ENCODE peak calls at places on chromosomes 1 and 21, in eight cellular contexts. A is HFFc6; R is A549; L is hepatocyte; G is cardiac fibroblast; N is tibial artery; W is activated CD8-positive, alpha-beta T cell treated with anti-CD3 and anti-CD28 coated beads for 36 hours; T is heart right ventricle. H is an unnamed sample.

GRCh38 chr21:21632926-21633325 is 634.7 kb downstream of the NCAM2 start:
- DNase-seq in L (no peak), A (no peak), R (no peak), G (no peak), N (no peak), W (no peak), T (no peak), H (no peak)

GRCh38 chr1:79059361-79059760 is 52.8 kb upstream of the ADGRL4 start:
- DNase-seq in A (no peak), W (no peak), N (no peak), L (no peak), G (peak; percentile 32), R (no peak), T (no peak), H (no peak)

GRCh38 chr1:225366016-225366415 is 61.8 kb downstream of the LBR start:
- DNase-seq in N (no peak), W (no peak), L (no peak), A (no peak), G (no peak), T (no peak), R (no peak), H (no peak)

GRCh38 chr1:233993651-233994050 is 89.2 kb downstream of the SLC35F3 start:
- DNase-seq in R (peak; percentile 29), N (no peak), L (no peak), A (no peak), G (no peak), W (peak; percentile 34), T (no peak), H (no peak)

GRCh38 chr21:42574234-42575027 is 60.8 kb downstream of the SLC37A1 start:
- DNase-seq in W (no peak), A (no peak), R (no peak), N (peak; percentile 45), G (peak; percentile 38), T (no peak), L (no peak), H (no peak)

GRCh38 chr1:147741075-147741474 is 19.3 kb downstream of the GJA5 start:
- DNase-seq in A (no peak), L (no peak), W (no peak), N (no peak), T (peak; percentile 29), R (no peak), G (no peak), H (no peak)

GRCh38 chr1:61980561-61980960 is 214.1 kb upstream of the L1TD1 start:
- DNase-seq in T (no peak), A (no peak), R (peak; percentile 2), N (no peak), G (peak; percentile 12), L (no peak), W (peak; percentile 55), H (no peak)

GRCh38 chr1:232339077-232339476 is 290.9 kb downstream of the SIPA1L2 start:
- DNase-seq in G (no peak), L (no peak), A (no peak), R (no peak), T (no peak), W (no peak), N (no peak), H (no peak)

GRCh38 chr1:229221106-229222019 is 49.5 kb upstream of the RAB4A start:
- DNase-seq in G (peak; percentile 59), L (peak; percentile 88), R (peak; percentile 95), T (no peak), W (no peak), N (no peak), A (no peak), H (no peak)

GRCh38 chr1:54118704-54119103 is 34.1 kb downstream of the CDCP2 start:
- DNase-seq in T (no peak), R (peak; percentile 48), W (no peak), A (peak; percentile 89), N (no peak), L (no peak), G (peak; percentile 85), H (no peak)

GRCh38 chr1:227901239-227901905 is 46.4 kb downstream of the WNT9A start:
- DNase-seq in L (no peak), R (no peak), N (peak; percentile 53), T (no peak), G (no peak), W (no peak), A (no peak), H (no peak)

GRCh38 chr1:227903061-227903521 is 44.6 kb downstream of the WNT9A start:
- DNase-seq in W (no peak), G (no peak), T (no peak), A (no peak), L (no peak), R (no peak), N (no peak), H (no peak)

GRCh38 chr1:227902641-227902990 is 45.1 kb downstream of the WNT9A start:
- DNase-seq in R (no peak), L (no peak), G (no peak), W (no peak), T (no peak), A (no peak), N (no peak), H (no peak)

GRCh38 chr1:227900571-227901051 is 47.1 kb downstream of the WNT9A start:
- DNase-seq in L (no peak), W (peak; percentile 0), R (no peak), N (peak; percentile 42), T (no peak), G (no peak), A (no peak), H (no peak)

GRCh38 chr1:227901906-227902640 is 45.7 kb downstream of the WNT9A start:
- DNase-seq in R (peak; percentile 67), N (peak; percentile 55), T (no peak), L (no peak), W (peak; percentile 20), G (peak; percentile 38), A (no peak), H (no peak)
- TF ChIP-seq CTCF in R (no peak), N (no peak), T (no peak), L (no peak), W (no peak), G (no peak), A (peak; percentile 13), H (no peak)

GRCh38 chr1:187262731-187263130 is 434.0 kb downstream of the PLA2G4A start:
- DNase-seq in L (no peak), T (no peak), G (no peak), N (no peak), A (no peak), W (no peak), R (no peak), H (no peak)

GRCh38 chr1:187261637-187262036 is 432.9 kb downstream of the PLA2G4A start:
- DNase-seq in G (no peak), N (no peak), W (no peak), L (no peak), T (no peak), A (no peak), R (no peak), H (no peak)

GRCh38 chr1:187266051-187266450 is 437.3 kb downstream of the PLA2G4A start:
- DNase-seq in G (no peak), A (no peak), W (no peak), R (no peak), N (no peak), T (no peak), L (no peak), H (no peak)

GRCh38 chr1:187267745-187268277 is 439.1 kb downstream of the PLA2G4A start:
- DNase-seq in L (no peak), N (no peak), W (no peak), G (no peak), A (no peak), T (no peak), R (no peak), H (no peak)

DNA sequence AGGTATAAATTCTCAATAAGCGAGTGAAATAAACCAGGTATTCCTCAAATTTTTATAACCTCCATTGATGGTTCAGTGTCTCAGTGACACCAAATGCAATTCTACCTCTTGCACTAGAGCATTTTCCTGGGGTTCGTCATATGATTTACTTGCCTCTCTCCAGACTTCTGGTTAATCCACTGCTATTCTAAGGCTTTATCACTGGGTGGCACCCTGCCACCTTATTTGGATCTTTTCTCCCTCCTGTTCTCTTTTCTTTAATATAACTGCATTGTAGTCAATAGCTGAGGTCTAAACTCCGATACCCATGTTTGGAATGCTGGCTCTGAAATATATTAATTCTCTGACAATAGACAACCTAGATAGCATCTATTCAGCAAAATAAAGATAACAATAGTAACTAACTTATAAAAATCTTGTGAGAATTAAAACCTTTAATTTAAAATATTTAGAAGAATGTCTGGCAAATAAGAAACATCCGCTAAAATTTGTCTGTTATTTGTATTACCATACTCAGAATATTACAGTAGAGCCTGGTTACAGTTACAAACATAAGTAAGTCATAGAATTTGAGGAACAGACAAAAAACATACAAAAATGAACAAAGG is 436.4 kb downstream of the PLA2G4A start:
- DNase-seq in L (peak; percentile 77), A (peak; percentile 15), T (no peak), N (no peak), G (peak; percentile 43), R (peak; percentile 61), W (no peak), H (no peak)
- TF ChIP-seq CTCF in L (peak; percentile 72), A (peak; percentile 32), T (no peak), N (no peak), G (peak; percentile 32), R (peak; percentile 75), W (no peak), H (peak; percentile 46)

DNA sequence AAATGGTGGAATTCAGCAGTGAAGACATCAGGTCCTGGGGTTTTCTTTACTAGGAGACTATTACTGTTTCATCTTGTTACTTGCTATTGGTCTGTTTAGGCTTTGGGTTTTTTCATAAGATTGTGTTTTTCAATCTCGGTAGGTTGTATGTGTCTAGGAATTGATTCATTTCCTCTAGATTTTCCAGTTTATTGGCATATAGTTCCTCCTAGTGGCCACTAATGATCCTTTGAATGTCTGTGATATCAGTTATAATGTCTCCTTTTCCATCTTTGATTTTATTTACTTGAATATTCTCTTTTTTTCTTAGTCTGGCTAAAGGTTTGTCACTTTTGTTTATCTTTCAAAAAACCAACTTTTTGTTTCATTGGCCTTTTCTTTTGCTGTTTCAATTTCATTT is 233.0 kb downstream of the RWDD3 start:
- DNase-seq in A (no peak), W (no peak), G (no peak), L (no peak), T (no peak), N (no peak), R (no peak), H (no peak)
- TF ChIP-seq CTCF in A (peak; percentile 40), W (no peak), G (no peak), L (peak; percentile 38), T (peak; percentile 19), N (no peak), R (no peak), H (no peak)

GRCh38 chr1:68384321-68384813 is 65.4 kb downstream of the RPE65 start:
- DNase-seq in A (peak; percentile 99), N (no peak), L (peak; percentile 80), R (peak; percentile 89), T (peak; percentile 6), W (no peak), G (peak; percentile 99), H (no peak)
- TF ChIP-seq CTCF in A (peak; percentile 73), N (peak; percentile 25), L (peak; percentile 38), R (peak; percentile 41), T (no peak), W (no peak), G (peak; percentile 59), H (no peak)

DNA sequence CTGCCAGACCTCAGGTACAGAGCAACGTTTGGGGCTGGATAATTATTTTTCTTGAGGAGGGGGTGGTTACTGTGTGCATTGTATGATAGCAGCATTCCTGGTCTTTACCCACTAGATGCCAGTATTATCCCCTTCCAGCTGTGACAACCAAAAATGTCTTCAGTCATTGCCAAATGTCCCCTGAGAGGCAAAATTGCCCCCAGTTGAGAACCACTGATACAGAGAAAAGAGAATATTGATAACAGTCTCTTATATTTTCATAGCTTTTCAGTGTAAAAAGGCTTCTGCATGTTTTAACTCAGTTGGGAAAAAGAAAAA is 51.8 kb upstream of the SYT14 start:
- DNase-seq in W (no peak), A (no peak), G (no peak), R (no peak), N (no peak), L (no peak), T (no peak), H (no peak)
- TF ChIP-seq CTCF in W (no peak), A (peak; percentile 55), G (peak; percentile 8), R (peak; percentile 20), N (no peak), L (peak; percentile 6), T (no peak), H (no peak)